ENCODE peak calls at places on chromosomes 3 and 15, in ten cellular contexts. R is fibroblast of lung, Y is endothelial cell, K is omental fat pad, I is H9, N is cardiac fibroblast, F is dorsolateral prefrontal cortex, M is pancreas, G is AG04449, U is neural crest cell. B is an unnamed sample.

GRCh38 chr3:119302697-119303630 is 8.8 kb downstream of the ARHGAP31 start:
- DNase-seq in M (no peak), N (no peak), G (no peak), K (no peak), U (no peak), R (no peak), Y (no peak), I (no peak), F (no peak), B (no peak)

GRCh38 chr3:100047455-100048141 is 66.7 kb downstream of the FILIP1L start:
- DNase-seq in F (no peak), K (no peak), U (peak), M (no peak), Y (no peak), R (peak), G (peak), N (peak), I (no peak), B (peak)

GRCh38 chr3:128274837-128275236 is 121.6 kb downstream of the EEFSEC start:
- DNase-seq in F (no peak), I (peak), G (peak), R (peak), K (no peak), Y (no peak), U (no peak), M (no peak), N (peak), B (no peak)

GRCh38 chr15:57578288-57578900 is 13.3 kb upstream of the MYZAP start:
- DNase-seq in G (no peak), F (no peak), K (no peak), N (no peak), I (no peak), Y (peak), M (no peak), R (no peak), U (no peak), B (no peak)

GRCh38 chr3:127089487-127090145 is 103.3 kb upstream of the PRR23E start:
- DNase-seq in M (no peak), R (no peak), N (peak), K (no peak), U (no peak), I (no peak), Y (no peak), G (no peak), F (peak), B (peak)

GRCh38 chr15:77026501-77027110 is 31.7 kb downstream of the PSTPIP1 start:
- DNase-seq in K (peak), U (no peak), G (no peak), I (peak), R (no peak), N (no peak), M (no peak), F (peak), Y (peak), B (no peak)

GRCh38 chr3:168002786-168003368 is 92.8 kb downstream of the GOLIM4 start:
- DNase-seq in Y (no peak), K (no peak), F (no peak), R (peak), G (no peak), N (peak), U (no peak), I (no peak), M (peak), B (no peak)

GRCh38 chr3:48896991-48897390 is 1.7 kb downstream of the SLC25A20 start:
- DNase-seq in F (no peak), U (no peak), M (no peak), G (no peak), I (no peak), Y (no peak), K (no peak), N (no peak), R (no peak), B (no peak)

GRCh38 chr15:26974120-26974780 is 3.3 kb downstream of the GABRG3 start:
- DNase-seq in G (no peak), R (peak), Y (peak), F (no peak), K (no peak), N (peak), I (peak), U (no peak), M (no peak), B (peak)

GRCh38 chr3:4739289-4740236 is 239.7 kb upstream of the BHLHE40 start:
- DNase-seq in I (no peak), K (no peak), M (no peak), G (no peak), Y (no peak), F (no peak), R (no peak), N (no peak), U (no peak), B (no peak)

GRCh38 chr15:101053261-101053660 is 134.1 kb downstream of the LRRK1 start:
- DNase-seq in F (no peak), G (no peak), R (no peak), K (peak), M (no peak), U (no peak), Y (no peak), I (no peak), N (no peak), B (no peak)

GRCh38 chr15:80031841-80032240 is 27.6 kb upstream of the ZFAND6 start:
- DNase-seq in M (no peak), Y (no peak), G (no peak), N (no peak), K (no peak), F (no peak), I (no peak), R (no peak), U (no peak), B (no peak)

GRCh38 chr15:93862791-93863190 is 368.6 kb upstream of the MCTP2 start:
- DNase-seq in F (no peak), U (no peak), R (no peak), M (no peak), K (no peak), I (no peak), N (no peak), G (no peak), Y (no peak), B (no peak)

GRCh38 chr3:24316887-24317383 is 177.7 kb downstream of the THRB start:
- DNase-seq in I (no peak), K (no peak), U (no peak), G (no peak), N (peak), M (no peak), R (no peak), Y (no peak), F (no peak), B (no peak)

DNA sequence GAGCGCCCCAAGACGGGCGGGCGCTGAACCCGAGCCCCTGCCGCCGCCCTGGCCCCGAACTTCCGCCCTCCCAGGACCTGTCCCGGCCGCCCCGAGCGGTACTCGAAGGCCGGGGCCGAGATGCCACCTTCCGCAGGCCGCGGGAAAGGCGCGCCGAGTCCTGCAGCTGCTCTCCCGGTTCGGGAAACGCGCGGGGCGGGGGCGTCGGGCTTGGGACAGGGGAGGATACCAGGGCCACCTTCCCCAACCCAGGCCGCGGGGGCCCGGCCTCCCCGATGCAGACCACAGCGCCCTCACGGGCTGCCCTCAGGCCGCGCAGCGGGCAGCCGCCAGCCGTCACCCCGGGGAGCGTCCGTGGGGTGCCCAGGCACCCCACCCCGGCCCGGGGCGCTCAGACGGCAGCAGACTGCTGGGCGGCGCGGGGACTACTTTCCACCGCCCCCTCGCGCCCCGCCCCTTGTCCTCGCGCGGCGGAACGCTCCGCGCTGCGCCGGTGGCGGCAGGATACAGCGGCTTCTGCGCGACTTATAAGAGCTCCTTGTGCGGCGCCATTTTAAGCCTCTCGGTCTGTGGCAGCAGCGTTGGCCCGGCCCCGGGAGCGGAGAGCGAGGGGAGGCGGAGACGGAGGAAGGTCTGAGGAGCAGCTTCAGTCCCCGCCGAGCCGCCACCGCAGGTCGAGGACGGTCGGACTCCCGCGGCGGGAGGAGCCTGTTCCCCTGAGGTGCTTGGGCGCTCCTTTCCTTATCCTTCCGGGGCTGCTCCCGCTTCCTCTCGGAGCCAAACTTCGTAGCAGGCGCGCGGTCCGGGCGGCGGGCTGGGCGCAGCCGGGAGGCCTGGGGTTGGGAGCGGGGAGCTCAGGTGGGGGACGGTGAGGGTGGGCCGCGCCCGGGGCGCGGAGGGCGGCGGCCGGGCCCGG is at the start of gene CTNNB1:
- DNase-seq in Y (peak), I (peak), M (peak), R (peak), K (peak), N (peak), U (peak), F (peak), G (peak), B (peak)
- TF ChIP-seq CTCF in Y (peak), I (no peak), M (no peak), R (no peak), K (no peak), N (no peak), U (peak), F (peak), G (no peak), B (no peak)

DNA sequence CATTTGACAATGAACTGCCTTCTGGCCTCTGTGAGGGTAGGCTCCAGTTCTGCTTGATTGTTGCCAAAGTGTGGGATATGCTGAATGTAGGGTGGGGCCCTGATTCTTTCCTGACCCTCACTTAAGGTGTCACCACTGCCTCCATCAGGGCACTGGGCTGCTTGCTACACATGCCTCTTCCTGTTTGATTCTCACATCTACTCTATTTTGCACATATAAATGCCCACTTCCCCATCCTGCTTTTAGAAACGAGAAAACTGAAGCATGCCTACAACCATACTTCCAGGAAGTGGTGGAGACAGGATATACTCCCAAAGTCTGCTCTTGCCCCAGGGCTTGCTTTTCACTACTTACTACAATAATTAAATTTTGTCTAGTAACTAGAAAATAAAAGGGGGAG is 6.8 kb downstream of the ZDHHC3 start:
- DNase-seq in I (no peak), M (no peak), Y (no peak), F (no peak), N (no peak), U (no peak), R (no peak), G (no peak), K (no peak), B (peak)
- TF ChIP-seq CTCF in I (no peak), M (no peak), Y (no peak), F (no peak), N (no peak), U (no peak), R (no peak), G (no peak), K (no peak), B (peak)

GRCh38 chr3:129596194-129597086 is 10.0 kb downstream of the PLXND1 start:
- DNase-seq in N (peak), F (peak), K (no peak), Y (no peak), R (peak), M (no peak), U (no peak), I (peak), G (peak), B (no peak)
- TF ChIP-seq CTCF in N (peak), F (peak), K (no peak), Y (no peak), R (no peak), M (no peak), U (no peak), I (no peak), G (no peak), B (no peak)

DNA sequence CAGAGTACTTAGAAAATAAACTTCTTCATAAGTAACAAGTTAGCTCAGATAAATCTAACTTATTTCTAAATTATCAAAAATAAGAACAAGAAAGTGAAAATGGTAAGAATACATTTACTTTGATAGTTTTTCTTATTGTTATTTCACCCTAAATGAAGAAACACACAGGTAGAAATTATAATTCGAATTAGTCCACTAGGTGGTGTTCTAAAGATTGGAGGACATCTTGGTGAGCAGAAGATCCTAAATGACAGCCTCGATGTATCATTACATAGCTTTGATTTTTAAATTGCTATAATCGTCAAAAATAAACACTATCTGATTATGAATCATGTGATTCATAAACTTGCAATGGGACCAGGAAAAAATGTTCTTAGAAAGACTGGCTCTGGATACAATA is 280.8 kb upstream of the UBE2E2 start:
- DNase-seq in G (no peak), I (no peak), M (no peak), F (no peak), K (no peak), Y (no peak), U (no peak), N (peak), R (no peak), B (peak)
- TF ChIP-seq CTCF in G (no peak), I (peak), M (no peak), F (peak), K (no peak), Y (peak), U (peak), N (peak), R (peak), B (peak)

DNA sequence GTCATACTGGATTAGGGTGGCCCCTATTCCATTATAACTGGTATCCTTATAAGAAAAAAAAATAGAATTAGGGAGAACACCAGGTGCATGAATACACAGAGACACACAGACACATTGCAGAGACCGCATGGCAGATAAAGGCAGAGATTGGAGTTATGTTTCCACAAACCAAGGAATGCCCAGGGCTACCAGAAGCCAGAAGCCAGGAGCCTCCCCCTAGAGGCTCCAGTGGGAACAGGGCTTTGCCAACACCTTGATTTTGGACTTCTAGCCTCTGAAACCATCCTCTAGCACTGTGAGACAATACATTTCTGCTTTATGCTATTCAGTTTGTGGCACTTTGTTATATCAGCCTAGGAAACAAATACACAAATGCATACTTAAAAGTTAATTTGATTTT is 10.4 kb downstream of the GOLM2 start:
- DNase-seq in K (no peak), R (no peak), F (no peak), G (no peak), N (peak), Y (no peak), M (no peak), U (no peak), I (peak), B (peak)
- TF ChIP-seq CTCF in K (no peak), R (peak), F (no peak), G (peak), N (peak), Y (no peak), M (no peak), U (peak), I (peak), B (peak)

GRCh38 chr3:176870451-176870850 is 326.8 kb downstream of the TBL1XR1 start:
- DNase-seq in G (no peak), I (no peak), U (no peak), F (no peak), R (no peak), M (no peak), K (no peak), N (no peak), Y (no peak), B (no peak)

GRCh38 chr3:176867681-176868663 is 329.3 kb downstream of the TBL1XR1 start:
- DNase-seq in R (no peak), K (no peak), U (no peak), I (no peak), G (no peak), F (no peak), M (peak), N (peak), Y (no peak), B (no peak)

GRCh38 chr3:176873261-176873660 is 324.0 kb downstream of the TBL1XR1 start:
- DNase-seq in M (no peak), F (no peak), U (no peak), Y (no peak), N (no peak), K (no peak), R (no peak), G (no peak), I (no peak), B (no peak)

GRCh38 chr3:176872771-176873209 is 324.5 kb downstream of the TBL1XR1 start:
- DNase-seq in N (peak), M (peak), Y (peak), U (peak), G (no peak), R (peak), K (no peak), F (no peak), I (peak), B (peak)
- TF ChIP-seq CTCF in N (peak), M (peak), Y (peak), U (peak), G (peak), R (peak), K (no peak), F (peak), I (peak), B (peak)

GRCh38 chr3:146590521-146590920 is 14.6 kb downstream of the PLSCR5 start:
- DNase-seq in U (no peak), G (no peak), K (no peak), R (peak), Y (no peak), M (no peak), I (no peak), N (peak), F (no peak), B (no peak)

GRCh38 chr3:146589899-146590508 is 15.1 kb downstream of the PLSCR5 start:
- DNase-seq in Y (peak), R (peak), K (no peak), I (no peak), M (no peak), G (no peak), N (peak), U (peak), F (no peak), B (peak)

GRCh38 chr3:146593776-146594175 is 11.4 kb downstream of the PLSCR5 start:
- DNase-seq in K (no peak), G (no peak), Y (no peak), M (no peak), R (no peak), U (no peak), N (no peak), F (no peak), I (no peak), B (no peak)

GRCh38 chr3:146598486-146598885 is 6.7 kb downstream of the PLSCR5 start:
- DNase-seq in U (no peak), N (no peak), K (no peak), F (no peak), M (no peak), Y (no peak), R (peak), G (no peak), I (no peak), B (no peak)

DNA sequence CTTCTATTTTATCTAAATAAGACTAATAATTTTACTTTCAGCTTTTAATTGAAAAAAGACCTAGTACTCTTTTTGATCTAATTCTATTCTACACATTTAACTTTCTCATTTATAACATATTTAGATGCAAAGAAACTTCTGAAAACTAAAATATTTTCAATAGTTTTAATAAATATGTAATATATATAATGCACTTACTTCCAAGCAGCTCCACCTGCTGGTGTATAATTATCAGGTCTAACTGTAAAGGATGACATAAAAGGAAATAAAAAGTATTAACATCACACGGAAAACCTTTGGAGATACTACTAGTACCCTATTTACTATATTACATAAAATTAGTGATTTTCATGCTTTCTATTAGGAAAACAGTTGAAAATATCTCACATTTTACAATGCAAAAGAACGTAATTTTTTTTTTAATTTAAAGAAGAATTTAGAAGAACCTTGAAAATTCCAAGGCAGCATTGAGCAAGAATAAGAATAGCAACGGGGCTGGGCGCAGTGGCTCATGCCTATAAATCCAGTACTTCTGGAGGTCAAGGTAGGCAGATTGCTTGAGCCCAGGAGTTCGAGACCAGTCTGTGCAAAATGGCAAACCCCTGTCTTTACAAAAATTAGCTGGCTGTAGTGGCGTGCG is 10.2 kb downstream of the PLSCR5 start:
- DNase-seq in F (no peak), N (peak), I (no peak), Y (no peak), K (no peak), U (no peak), R (peak), M (no peak), G (no peak), B (peak)
- TF ChIP-seq CTCF in F (peak), N (peak), I (peak), Y (peak), K (no peak), U (peak), R (peak), M (no peak), G (peak), B (peak)

GRCh38 chr3:196085534-196085933 is 3.6 kb upstream of the TFRC start:
- DNase-seq in M (no peak), F (no peak), N (no peak), Y (no peak), G (no peak), R (no peak), U (no peak), K (no peak), I (no peak), B (no peak)

GRCh38 chr3:196080997-196081833 is 675 bp downstream of the TFRC start:
- DNase-seq in K (no peak), U (peak), G (no peak), N (peak), R (peak), Y (peak), M (peak), I (peak), F (peak), B (peak)

GRCh38 chr3:196082471-196082971 is 631 bp upstream of the TFRC start:
- DNase-seq in I (no peak), K (no peak), U (no peak), F (no peak), G (no peak), M (no peak), Y (no peak), N (no peak), R (no peak), B (no peak)

GRCh38 chr3:196080517-196080841 is 1.4 kb downstream of the TFRC start:
- DNase-seq in G (no peak), K (no peak), U (no peak), I (no peak), Y (no peak), F (no peak), N (no peak), R (no peak), M (no peak), B (no peak)

DNA sequence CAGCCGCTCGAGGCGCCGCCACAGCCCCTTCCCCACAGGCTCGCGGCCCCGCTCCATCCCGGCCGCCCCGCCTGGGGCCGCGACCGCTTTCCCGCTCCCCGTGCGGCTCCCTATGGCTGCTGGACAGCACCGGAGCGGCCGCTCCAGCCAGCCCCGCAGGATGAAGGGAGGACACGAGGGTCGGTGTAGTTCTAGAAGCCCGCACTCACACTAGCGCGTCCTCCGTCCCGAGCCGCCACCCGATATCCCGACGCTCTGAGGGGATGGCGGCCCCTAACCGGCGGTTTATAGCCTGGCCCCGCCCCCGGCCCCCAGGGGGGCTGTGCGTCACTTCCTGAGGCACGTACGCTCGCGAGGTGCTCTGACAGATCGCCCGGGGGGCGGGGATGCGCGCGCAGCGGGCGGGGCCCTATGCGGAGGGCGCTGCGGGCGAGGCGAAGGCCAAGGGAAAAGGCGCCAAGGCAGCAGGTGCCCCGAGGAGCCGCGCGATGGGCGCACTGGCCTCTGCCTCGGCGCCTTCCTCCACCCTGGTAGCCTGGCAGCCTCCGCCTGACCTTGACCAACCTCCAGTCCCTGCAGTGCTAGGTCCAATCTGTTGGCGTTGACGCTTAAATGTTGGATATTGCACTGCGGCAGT is at the start of gene TFRC:
- DNase-seq in I (peak), F (peak), N (peak), G (no peak), R (peak), Y (peak), M (peak), U (peak), K (peak), B (peak)
- TF ChIP-seq CTCF in I (no peak), F (peak), N (no peak), G (no peak), R (no peak), Y (no peak), M (no peak), U (no peak), K (no peak), B (peak)

B was measured in OCI-LY7.